ENCODE peak calls at places on chromosomes 7 and 10, in nine cellular contexts. One of them, this sample, is unnamed.

GRCh38 chr7:128405345-128406146 is 4.2 kb downstream of the IMPDH1 start:
- DNase-seq in activated effector memory CD4-positive, alpha-beta T cell treated with Interleukin-2 at 50 U/mL for 16 hours: peak; percentile 50
- DNase-seq in foreskin fibroblast: peak; percentile 38
- DNase-seq in cardiac muscle cell: peak; percentile 66
- DNase-seq in NCI-H2081: peak; percentile 60
- DNase-seq in activated CD8-positive, alpha-beta memory T cell treated with anti-CD3 and anti-CD28 coated beads for 1 hour: peak; percentile 38
- DNase-seq in anterior cingulate cortex: no peak
- DNase-seq in mesothelial cell of epicardium: peak; percentile 56
- DNase-seq in naive thymus-derived CD8-positive, alpha-beta T cell: peak; percentile 67
- DNase-seq in this sample: no peak

GRCh38 chr10:21733710-21734109 is 199.7 kb downstream of the MLLT10 start:
- DNase-seq in activated effector memory CD4-positive, alpha-beta T cell treated with Interleukin-2 at 50 U/mL for 16 hours: no peak
- DNase-seq in foreskin fibroblast: no peak
- DNase-seq in cardiac muscle cell: peak; percentile 51
- DNase-seq in NCI-H2081: no peak
- DNase-seq in activated CD8-positive, alpha-beta memory T cell treated with anti-CD3 and anti-CD28 coated beads for 1 hour: no peak
- DNase-seq in anterior cingulate cortex: no peak
- DNase-seq in mesothelial cell of epicardium: no peak
- DNase-seq in naive thymus-derived CD8-positive, alpha-beta T cell: no peak
- DNase-seq in this sample: no peak

GRCh38 chr7:9189683-9190082 is 756.3 kb downstream of the NXPH1 start:
- DNase-seq in activated effector memory CD4-positive, alpha-beta T cell treated with Interleukin-2 at 50 U/mL for 16 hours: no peak
- DNase-seq in foreskin fibroblast: no peak
- DNase-seq in cardiac muscle cell: no peak
- DNase-seq in NCI-H2081: no peak
- DNase-seq in activated CD8-positive, alpha-beta memory T cell treated with anti-CD3 and anti-CD28 coated beads for 1 hour: no peak
- DNase-seq in anterior cingulate cortex: no peak
- DNase-seq in mesothelial cell of epicardium: no peak
- DNase-seq in naive thymus-derived CD8-positive, alpha-beta T cell: no peak
- DNase-seq in this sample: no peak

GRCh38 chr7:74097937-74098614 is 14.5 kb downstream of the LIMK1 start:
- DNase-seq in activated effector memory CD4-positive, alpha-beta T cell treated with Interleukin-2 at 50 U/mL for 16 hours: no peak
- DNase-seq in foreskin fibroblast: peak; percentile 96
- DNase-seq in cardiac muscle cell: no peak
- DNase-seq in NCI-H2081: no peak
- DNase-seq in activated CD8-positive, alpha-beta memory T cell treated with anti-CD3 and anti-CD28 coated beads for 1 hour: no peak
- DNase-seq in anterior cingulate cortex: no peak
- DNase-seq in mesothelial cell of epicardium: no peak
- DNase-seq in naive thymus-derived CD8-positive, alpha-beta T cell: no peak
- DNase-seq in this sample: peak; percentile 95

GRCh38 chr10:75209325-75210192 is 1.0 kb upstream of the VDAC2 start:
- DNase-seq in activated effector memory CD4-positive, alpha-beta T cell treated with Interleukin-2 at 50 U/mL for 16 hours: peak; percentile 75
- DNase-seq in foreskin fibroblast: peak; percentile 80
- DNase-seq in cardiac muscle cell: no peak
- DNase-seq in NCI-H2081: peak; percentile 51
- DNase-seq in activated CD8-positive, alpha-beta memory T cell treated with anti-CD3 and anti-CD28 coated beads for 1 hour: peak; percentile 56
- DNase-seq in anterior cingulate cortex: peak; percentile 66
- DNase-seq in mesothelial cell of epicardium: no peak
- DNase-seq in naive thymus-derived CD8-positive, alpha-beta T cell: peak; percentile 60
- DNase-seq in this sample: peak; percentile 57

GRCh38 chr10:100943508-100943907 is 25.8 kb upstream of the SEMA4G start:
- DNase-seq in activated effector memory CD4-positive, alpha-beta T cell treated with Interleukin-2 at 50 U/mL for 16 hours: no peak
- DNase-seq in foreskin fibroblast: no peak
- DNase-seq in cardiac muscle cell: no peak
- DNase-seq in NCI-H2081: no peak
- DNase-seq in activated CD8-positive, alpha-beta memory T cell treated with anti-CD3 and anti-CD28 coated beads for 1 hour: no peak
- DNase-seq in anterior cingulate cortex: no peak
- DNase-seq in mesothelial cell of epicardium: no peak
- DNase-seq in naive thymus-derived CD8-positive, alpha-beta T cell: no peak
- DNase-seq in this sample: no peak

GRCh38 chr7:756928-757560 is 30.0 kb upstream of the PRKAR1B start:
- DNase-seq in activated effector memory CD4-positive, alpha-beta T cell treated with Interleukin-2 at 50 U/mL for 16 hours: no peak
- DNase-seq in foreskin fibroblast: no peak
- DNase-seq in cardiac muscle cell: no peak
- DNase-seq in NCI-H2081: no peak
- DNase-seq in activated CD8-positive, alpha-beta memory T cell treated with anti-CD3 and anti-CD28 coated beads for 1 hour: no peak
- DNase-seq in anterior cingulate cortex: no peak
- DNase-seq in mesothelial cell of epicardium: no peak
- DNase-seq in naive thymus-derived CD8-positive, alpha-beta T cell: no peak
- DNase-seq in this sample: no peak

GRCh38 chr10:36344240-36344639 is 702.1 kb upstream of the FZD8 start:
- DNase-seq in activated effector memory CD4-positive, alpha-beta T cell treated with Interleukin-2 at 50 U/mL for 16 hours: no peak
- DNase-seq in foreskin fibroblast: no peak
- DNase-seq in cardiac muscle cell: no peak
- DNase-seq in NCI-H2081: no peak
- DNase-seq in activated CD8-positive, alpha-beta memory T cell treated with anti-CD3 and anti-CD28 coated beads for 1 hour: no peak
- DNase-seq in anterior cingulate cortex: no peak
- DNase-seq in mesothelial cell of epicardium: no peak
- DNase-seq in naive thymus-derived CD8-positive, alpha-beta T cell: no peak
- DNase-seq in this sample: peak; percentile 65

GRCh38 chr7:44772867-44773266 is 23.6 kb upstream of the PPIA start:
- DNase-seq in activated effector memory CD4-positive, alpha-beta T cell treated with Interleukin-2 at 50 U/mL for 16 hours: no peak
- DNase-seq in foreskin fibroblast: no peak
- DNase-seq in cardiac muscle cell: no peak
- DNase-seq in NCI-H2081: no peak
- DNase-seq in activated CD8-positive, alpha-beta memory T cell treated with anti-CD3 and anti-CD28 coated beads for 1 hour: no peak
- DNase-seq in anterior cingulate cortex: no peak
- DNase-seq in mesothelial cell of epicardium: no peak
- DNase-seq in naive thymus-derived CD8-positive, alpha-beta T cell: no peak
- DNase-seq in this sample: no peak

GRCh38 chr7:11935905-11936304 is 103.9 kb upstream of the THSD7A start:
- DNase-seq in activated effector memory CD4-positive, alpha-beta T cell treated with Interleukin-2 at 50 U/mL for 16 hours: no peak
- DNase-seq in foreskin fibroblast: no peak
- DNase-seq in cardiac muscle cell: no peak
- DNase-seq in NCI-H2081: no peak
- DNase-seq in activated CD8-positive, alpha-beta memory T cell treated with anti-CD3 and anti-CD28 coated beads for 1 hour: no peak
- DNase-seq in anterior cingulate cortex: no peak
- DNase-seq in mesothelial cell of epicardium: no peak
- DNase-seq in naive thymus-derived CD8-positive, alpha-beta T cell: no peak
- DNase-seq in this sample: no peak

GRCh38 chr7:158273138-158273651 is 314.4 kb downstream of the PTPRN2 start:
- DNase-seq in activated effector memory CD4-positive, alpha-beta T cell treated with Interleukin-2 at 50 U/mL for 16 hours: no peak
- DNase-seq in foreskin fibroblast: no peak
- DNase-seq in cardiac muscle cell: no peak
- DNase-seq in NCI-H2081: no peak
- DNase-seq in activated CD8-positive, alpha-beta memory T cell treated with anti-CD3 and anti-CD28 coated beads for 1 hour: no peak
- DNase-seq in anterior cingulate cortex: no peak
- DNase-seq in mesothelial cell of epicardium: no peak
- DNase-seq in naive thymus-derived CD8-positive, alpha-beta T cell: no peak
- DNase-seq in this sample: no peak

GRCh38 chr10:44822993-44823392 is 88.1 kb upstream of the TMEM72 start:
- DNase-seq in activated effector memory CD4-positive, alpha-beta T cell treated with Interleukin-2 at 50 U/mL for 16 hours: no peak
- DNase-seq in foreskin fibroblast: no peak
- DNase-seq in cardiac muscle cell: no peak
- DNase-seq in NCI-H2081: no peak
- DNase-seq in activated CD8-positive, alpha-beta memory T cell treated with anti-CD3 and anti-CD28 coated beads for 1 hour: no peak
- DNase-seq in anterior cingulate cortex: no peak
- DNase-seq in mesothelial cell of epicardium: no peak
- DNase-seq in naive thymus-derived CD8-positive, alpha-beta T cell: no peak
- DNase-seq in this sample: no peak

GRCh38 chr10:31143331-31143935 is 111.8 kb upstream of the ZNF438 start:
- DNase-seq in activated effector memory CD4-positive, alpha-beta T cell treated with Interleukin-2 at 50 U/mL for 16 hours: no peak
- DNase-seq in foreskin fibroblast: peak; percentile 76
- DNase-seq in cardiac muscle cell: no peak
- DNase-seq in NCI-H2081: no peak
- DNase-seq in activated CD8-positive, alpha-beta memory T cell treated with anti-CD3 and anti-CD28 coated beads for 1 hour: no peak
- DNase-seq in anterior cingulate cortex: no peak
- DNase-seq in mesothelial cell of epicardium: no peak
- DNase-seq in naive thymus-derived CD8-positive, alpha-beta T cell: no peak
- DNase-seq in this sample: no peak

GRCh38 chr7:130371059-130371458 is 9.2 kb upstream of the CPA1 start:
- DNase-seq in activated effector memory CD4-positive, alpha-beta T cell treated with Interleukin-2 at 50 U/mL for 16 hours: no peak
- DNase-seq in foreskin fibroblast: peak; percentile 83
- DNase-seq in cardiac muscle cell: no peak
- DNase-seq in NCI-H2081: no peak
- DNase-seq in activated CD8-positive, alpha-beta memory T cell treated with anti-CD3 and anti-CD28 coated beads for 1 hour: no peak
- DNase-seq in anterior cingulate cortex: no peak
- DNase-seq in mesothelial cell of epicardium: no peak
- DNase-seq in naive thymus-derived CD8-positive, alpha-beta T cell: no peak
- DNase-seq in this sample: peak; percentile 26

GRCh38 chr7:74181821-74182220 is 7.7 kb downstream of the EIF4H start:
- DNase-seq in activated effector memory CD4-positive, alpha-beta T cell treated with Interleukin-2 at 50 U/mL for 16 hours: no peak
- DNase-seq in foreskin fibroblast: no peak
- DNase-seq in cardiac muscle cell: no peak
- DNase-seq in NCI-H2081: no peak
- DNase-seq in activated CD8-positive, alpha-beta memory T cell treated with anti-CD3 and anti-CD28 coated beads for 1 hour: no peak
- DNase-seq in anterior cingulate cortex: no peak
- DNase-seq in mesothelial cell of epicardium: no peak
- DNase-seq in naive thymus-derived CD8-positive, alpha-beta T cell: no peak
- DNase-seq in this sample: no peak

GRCh38 chr10:124282326-124282725 is 136.4 kb downstream of the OAT start:
- DNase-seq in activated effector memory CD4-positive, alpha-beta T cell treated with Interleukin-2 at 50 U/mL for 16 hours: no peak
- DNase-seq in foreskin fibroblast: no peak
- DNase-seq in cardiac muscle cell: no peak
- DNase-seq in NCI-H2081: no peak
- DNase-seq in activated CD8-positive, alpha-beta memory T cell treated with anti-CD3 and anti-CD28 coated beads for 1 hour: no peak
- DNase-seq in anterior cingulate cortex: no peak
- DNase-seq in mesothelial cell of epicardium: no peak
- DNase-seq in naive thymus-derived CD8-positive, alpha-beta T cell: no peak
- DNase-seq in this sample: no peak

GRCh38 chr10:22598488-22598887 is 115.9 kb downstream of the PIP4K2A start:
- DNase-seq in activated effector memory CD4-positive, alpha-beta T cell treated with Interleukin-2 at 50 U/mL for 16 hours: no peak
- DNase-seq in foreskin fibroblast: no peak
- DNase-seq in cardiac muscle cell: no peak
- DNase-seq in NCI-H2081: no peak
- DNase-seq in activated CD8-positive, alpha-beta memory T cell treated with anti-CD3 and anti-CD28 coated beads for 1 hour: no peak
- DNase-seq in anterior cingulate cortex: no peak
- DNase-seq in mesothelial cell of epicardium: no peak
- DNase-seq in naive thymus-derived CD8-positive, alpha-beta T cell: no peak
- DNase-seq in this sample: no peak

GRCh38 chr10:12709516-12709915 is 292.0 kb downstream of the CCDC3 start:
- DNase-seq in activated effector memory CD4-positive, alpha-beta T cell treated with Interleukin-2 at 50 U/mL for 16 hours: no peak
- DNase-seq in foreskin fibroblast: no peak
- DNase-seq in cardiac muscle cell: no peak
- DNase-seq in NCI-H2081: no peak
- DNase-seq in activated CD8-positive, alpha-beta memory T cell treated with anti-CD3 and anti-CD28 coated beads for 1 hour: no peak
- DNase-seq in anterior cingulate cortex: no peak
- DNase-seq in mesothelial cell of epicardium: no peak
- DNase-seq in naive thymus-derived CD8-positive, alpha-beta T cell: no peak
- DNase-seq in this sample: peak; percentile 57

GRCh38 chr10:32057041-32057372 is 782 bp upstream of the KIF5B start:
- DNase-seq in activated effector memory CD4-positive, alpha-beta T cell treated with Interleukin-2 at 50 U/mL for 16 hours: no peak
- DNase-seq in foreskin fibroblast: no peak
- DNase-seq in cardiac muscle cell: no peak
- DNase-seq in NCI-H2081: no peak
- DNase-seq in activated CD8-positive, alpha-beta memory T cell treated with anti-CD3 and anti-CD28 coated beads for 1 hour: no peak
- DNase-seq in anterior cingulate cortex: no peak
- DNase-seq in mesothelial cell of epicardium: no peak
- DNase-seq in naive thymus-derived CD8-positive, alpha-beta T cell: no peak
- DNase-seq in this sample: no peak

GRCh38 chr7:100088621-100089457 is at the start of gene COPS6:
- DNase-seq in activated effector memory CD4-positive, alpha-beta T cell treated with Interleukin-2 at 50 U/mL for 16 hours: peak; percentile 79
- DNase-seq in foreskin fibroblast: peak; percentile 74
- DNase-seq in cardiac muscle cell: peak; percentile 85
- DNase-seq in NCI-H2081: peak; percentile 81
- DNase-seq in activated CD8-positive, alpha-beta memory T cell treated with anti-CD3 and anti-CD28 coated beads for 1 hour: peak; percentile 80
- DNase-seq in anterior cingulate cortex: peak; percentile 70
- DNase-seq in mesothelial cell of epicardium: peak; percentile 91
- DNase-seq in naive thymus-derived CD8-positive, alpha-beta T cell: peak; percentile 90
- DNase-seq in this sample: peak; percentile 62

GRCh38 chr10:30671011-30671616 is 41.6 kb upstream of the LYZL2 start:
- DNase-seq in activated effector memory CD4-positive, alpha-beta T cell treated with Interleukin-2 at 50 U/mL for 16 hours: no peak
- DNase-seq in foreskin fibroblast: peak; percentile 65
- DNase-seq in cardiac muscle cell: peak; percentile 72
- DNase-seq in NCI-H2081: peak; percentile 46
- DNase-seq in activated CD8-positive, alpha-beta memory T cell treated with anti-CD3 and anti-CD28 coated beads for 1 hour: no peak
- DNase-seq in anterior cingulate cortex: peak; percentile 3
- DNase-seq in mesothelial cell of epicardium: peak; percentile 48
- DNase-seq in naive thymus-derived CD8-positive, alpha-beta T cell: no peak
- DNase-seq in this sample: peak; percentile 65

GRCh38 chr10:76082956-76083355 is 651.5 kb downstream of the LRMDA start:
- DNase-seq in activated effector memory CD4-positive, alpha-beta T cell treated with Interleukin-2 at 50 U/mL for 16 hours: no peak
- DNase-seq in foreskin fibroblast: peak; percentile 18
- DNase-seq in cardiac muscle cell: no peak
- DNase-seq in NCI-H2081: no peak
- DNase-seq in activated CD8-positive, alpha-beta memory T cell treated with anti-CD3 and anti-CD28 coated beads for 1 hour: no peak
- DNase-seq in anterior cingulate cortex: no peak
- DNase-seq in mesothelial cell of epicardium: no peak
- DNase-seq in naive thymus-derived CD8-positive, alpha-beta T cell: no peak
- DNase-seq in this sample: peak; percentile 92

GRCh38 chr10:101658910-101659309 is 36.1 kb downstream of the FBXW4 start:
- DNase-seq in activated effector memory CD4-positive, alpha-beta T cell treated with Interleukin-2 at 50 U/mL for 16 hours: no peak
- DNase-seq in foreskin fibroblast: no peak
- DNase-seq in cardiac muscle cell: no peak
- DNase-seq in NCI-H2081: no peak
- DNase-seq in activated CD8-positive, alpha-beta memory T cell treated with anti-CD3 and anti-CD28 coated beads for 1 hour: no peak
- DNase-seq in anterior cingulate cortex: no peak
- DNase-seq in mesothelial cell of epicardium: no peak
- DNase-seq in naive thymus-derived CD8-positive, alpha-beta T cell: no peak
- DNase-seq in this sample: no peak

GRCh38 chr10:51462076-51462779 is 237.2 kb downstream of the CSTF2T start:
- DNase-seq in activated effector memory CD4-positive, alpha-beta T cell treated with Interleukin-2 at 50 U/mL for 16 hours: no peak
- DNase-seq in foreskin fibroblast: no peak
- DNase-seq in cardiac muscle cell: no peak
- DNase-seq in NCI-H2081: no peak
- DNase-seq in activated CD8-positive, alpha-beta memory T cell treated with anti-CD3 and anti-CD28 coated beads for 1 hour: no peak
- DNase-seq in anterior cingulate cortex: no peak
- DNase-seq in mesothelial cell of epicardium: no peak
- DNase-seq in naive thymus-derived CD8-positive, alpha-beta T cell: no peak
- DNase-seq in this sample: peak; percentile 1

GRCh38 chr10:94103192-94103591 is 109.5 kb downstream of the PLCE1 start:
- DNase-seq in activated effector memory CD4-positive, alpha-beta T cell treated with Interleukin-2 at 50 U/mL for 16 hours: no peak
- DNase-seq in foreskin fibroblast: no peak
- DNase-seq in cardiac muscle cell: no peak
- DNase-seq in NCI-H2081: no peak
- DNase-seq in activated CD8-positive, alpha-beta memory T cell treated with anti-CD3 and anti-CD28 coated beads for 1 hour: no peak
- DNase-seq in anterior cingulate cortex: no peak
- DNase-seq in mesothelial cell of epicardium: no peak
- DNase-seq in naive thymus-derived CD8-positive, alpha-beta T cell: no peak
- DNase-seq in this sample: no peak

This sample was measured in HT1080.